ENCODE peak calls at places on chromosome 17, in ten cellular contexts. One of them, this sample, is unnamed.

GRCh38 chr17:69373069-69373468 is 41.4 kb upstream of the MAP2K6 start:
- DNase-seq in B cell: no peak
- DNase-seq in stimulated activated CD4-positive, alpha-beta T cell treated with anti-CD3 and anti-CD28 coated beads, Interleukin-4, amount 100 ng/mL, for 24 hours: no peak
- DNase-seq in pulmonary artery endothelial cell: no peak
- DNase-seq in anterior cingulate cortex: no peak
- DNase-seq in A673: no peak
- DNase-seq in NCI-H1092: no peak
- DNase-seq in PC-3: no peak
- DNase-seq in T-cell: no peak
- DNase-seq in GM12878: no peak
- DNase-seq in this sample: no peak

GRCh38 chr17:70327279-70327678 is 157.9 kb downstream of the KCNJ2 start:
- DNase-seq in B cell: no peak
- DNase-seq in stimulated activated CD4-positive, alpha-beta T cell treated with anti-CD3 and anti-CD28 coated beads, Interleukin-4, amount 100 ng/mL, for 24 hours: no peak
- DNase-seq in pulmonary artery endothelial cell: no peak
- DNase-seq in anterior cingulate cortex: no peak
- DNase-seq in A673: no peak
- DNase-seq in NCI-H1092: no peak
- DNase-seq in PC-3: no peak
- DNase-seq in T-cell: no peak
- DNase-seq in GM12878: no peak
- DNase-seq in this sample: no peak

GRCh38 chr17:46851029-46851741 is at the start of gene WNT9B:
- DNase-seq in B cell: peak; percentile 35
- DNase-seq in stimulated activated CD4-positive, alpha-beta T cell treated with anti-CD3 and anti-CD28 coated beads, Interleukin-4, amount 100 ng/mL, for 24 hours: no peak
- DNase-seq in pulmonary artery endothelial cell: no peak
- DNase-seq in anterior cingulate cortex: no peak
- DNase-seq in A673: peak; percentile 30
- DNase-seq in NCI-H1092: no peak
- DNase-seq in PC-3: no peak
- DNase-seq in T-cell: peak; percentile 7
- DNase-seq in GM12878: no peak
- DNase-seq in this sample: no peak

GRCh38 chr17:43467981-43468541 is 15.7 kb upstream of the DHX8 start:
- DNase-seq in B cell: no peak
- DNase-seq in stimulated activated CD4-positive, alpha-beta T cell treated with anti-CD3 and anti-CD28 coated beads, Interleukin-4, amount 100 ng/mL, for 24 hours: no peak
- DNase-seq in pulmonary artery endothelial cell: no peak
- DNase-seq in anterior cingulate cortex: peak; percentile 22
- DNase-seq in A673: no peak
- DNase-seq in NCI-H1092: no peak
- DNase-seq in PC-3: no peak
- DNase-seq in T-cell: no peak
- DNase-seq in GM12878: no peak
- DNase-seq in this sample: peak; percentile 91

GRCh38 chr17:67675481-67675880 is 42.3 kb upstream of the NOL11 start:
- DNase-seq in B cell: no peak
- DNase-seq in stimulated activated CD4-positive, alpha-beta T cell treated with anti-CD3 and anti-CD28 coated beads, Interleukin-4, amount 100 ng/mL, for 24 hours: no peak
- DNase-seq in pulmonary artery endothelial cell: no peak
- DNase-seq in anterior cingulate cortex: no peak
- DNase-seq in A673: no peak
- DNase-seq in NCI-H1092: no peak
- DNase-seq in PC-3: no peak
- DNase-seq in T-cell: no peak
- DNase-seq in GM12878: no peak
- DNase-seq in this sample: no peak

GRCh38 chr17:50541402-50541915 is 5.5 kb upstream of the SPATA20 start:
- DNase-seq in B cell: no peak
- DNase-seq in stimulated activated CD4-positive, alpha-beta T cell treated with anti-CD3 and anti-CD28 coated beads, Interleukin-4, amount 100 ng/mL, for 24 hours: no peak
- DNase-seq in pulmonary artery endothelial cell: no peak
- DNase-seq in anterior cingulate cortex: no peak
- DNase-seq in A673: no peak
- DNase-seq in NCI-H1092: no peak
- DNase-seq in PC-3: no peak
- DNase-seq in T-cell: no peak
- DNase-seq in GM12878: no peak
- DNase-seq in this sample: no peak

GRCh38 chr17:79420318-79421243 is 190.3 kb downstream of the RBFOX3 start:
- DNase-seq in B cell: no peak
- DNase-seq in stimulated activated CD4-positive, alpha-beta T cell treated with anti-CD3 and anti-CD28 coated beads, Interleukin-4, amount 100 ng/mL, for 24 hours: peak; percentile 38
- DNase-seq in pulmonary artery endothelial cell: no peak
- DNase-seq in anterior cingulate cortex: peak; percentile 13
- DNase-seq in A673: peak; percentile 28
- DNase-seq in NCI-H1092: no peak
- DNase-seq in PC-3: peak; percentile 33
- DNase-seq in T-cell: no peak
- DNase-seq in GM12878: no peak
- DNase-seq in this sample: no peak

GRCh38 chr17:21028192-21028591 is 14.6 kb downstream of the USP22 start:
- DNase-seq in B cell: no peak
- DNase-seq in stimulated activated CD4-positive, alpha-beta T cell treated with anti-CD3 and anti-CD28 coated beads, Interleukin-4, amount 100 ng/mL, for 24 hours: no peak
- DNase-seq in pulmonary artery endothelial cell: no peak
- DNase-seq in anterior cingulate cortex: no peak
- DNase-seq in A673: no peak
- DNase-seq in NCI-H1092: no peak
- DNase-seq in PC-3: no peak
- DNase-seq in T-cell: no peak
- DNase-seq in GM12878: no peak
- DNase-seq in this sample: no peak

GRCh38 chr17:39724731-39725130 is 5.6 kb downstream of the MIEN1 start:
- DNase-seq in B cell: no peak
- DNase-seq in stimulated activated CD4-positive, alpha-beta T cell treated with anti-CD3 and anti-CD28 coated beads, Interleukin-4, amount 100 ng/mL, for 24 hours: no peak
- DNase-seq in pulmonary artery endothelial cell: no peak
- DNase-seq in anterior cingulate cortex: no peak
- DNase-seq in A673: no peak
- DNase-seq in NCI-H1092: no peak
- DNase-seq in PC-3: no peak
- DNase-seq in T-cell: no peak
- DNase-seq in GM12878: no peak
- DNase-seq in this sample: no peak

GRCh38 chr17:81346090-81346907 is 49.0 kb upstream of the BAHCC1 start:
- DNase-seq in B cell: peak; percentile 95
- DNase-seq in stimulated activated CD4-positive, alpha-beta T cell treated with anti-CD3 and anti-CD28 coated beads, Interleukin-4, amount 100 ng/mL, for 24 hours: peak; percentile 96
- DNase-seq in pulmonary artery endothelial cell: peak; percentile 86
- DNase-seq in anterior cingulate cortex: peak; percentile 97
- DNase-seq in A673: peak; percentile 99
- DNase-seq in NCI-H1092: peak; percentile 95
- DNase-seq in PC-3: peak; percentile 97
- DNase-seq in T-cell: peak; percentile 92
- DNase-seq in GM12878: peak; percentile 45
- DNase-seq in this sample: peak; percentile 92

GRCh38 chr17:51703364-51704341 is 443.3 kb downstream of the UTP18 start:
- DNase-seq in B cell: no peak
- DNase-seq in stimulated activated CD4-positive, alpha-beta T cell treated with anti-CD3 and anti-CD28 coated beads, Interleukin-4, amount 100 ng/mL, for 24 hours: no peak
- DNase-seq in pulmonary artery endothelial cell: no peak
- DNase-seq in anterior cingulate cortex: no peak
- DNase-seq in A673: no peak
- DNase-seq in NCI-H1092: no peak
- DNase-seq in PC-3: peak; percentile 81
- DNase-seq in T-cell: no peak
- DNase-seq in GM12878: no peak
- DNase-seq in this sample: no peak

GRCh38 chr17:80225230-80225629 is 5.0 kb downstream of the SLC26A11 start:
- DNase-seq in B cell: no peak
- DNase-seq in stimulated activated CD4-positive, alpha-beta T cell treated with anti-CD3 and anti-CD28 coated beads, Interleukin-4, amount 100 ng/mL, for 24 hours: no peak
- DNase-seq in pulmonary artery endothelial cell: no peak
- DNase-seq in anterior cingulate cortex: no peak
- DNase-seq in A673: no peak
- DNase-seq in NCI-H1092: no peak
- DNase-seq in PC-3: no peak
- DNase-seq in T-cell: no peak
- DNase-seq in GM12878: no peak
- DNase-seq in this sample: no peak

GRCh38 chr17:13346996-13347762 is 254.6 kb downstream of the HS3ST3A1 start:
- DNase-seq in B cell: no peak
- DNase-seq in stimulated activated CD4-positive, alpha-beta T cell treated with anti-CD3 and anti-CD28 coated beads, Interleukin-4, amount 100 ng/mL, for 24 hours: peak; percentile 9
- DNase-seq in pulmonary artery endothelial cell: no peak
- DNase-seq in anterior cingulate cortex: no peak
- DNase-seq in A673: peak; percentile 9
- DNase-seq in NCI-H1092: no peak
- DNase-seq in PC-3: peak; percentile 91
- DNase-seq in T-cell: no peak
- DNase-seq in GM12878: no peak
- DNase-seq in this sample: no peak

GRCh38 chr17:4788807-4789700 is at the start of gene GLTPD2:
- DNase-seq in B cell: peak; percentile 26
- DNase-seq in stimulated activated CD4-positive, alpha-beta T cell treated with anti-CD3 and anti-CD28 coated beads, Interleukin-4, amount 100 ng/mL, for 24 hours: no peak
- DNase-seq in pulmonary artery endothelial cell: no peak
- DNase-seq in anterior cingulate cortex: no peak
- DNase-seq in A673: no peak
- DNase-seq in NCI-H1092: no peak
- DNase-seq in PC-3: no peak
- DNase-seq in T-cell: no peak
- DNase-seq in GM12878: no peak
- DNase-seq in this sample: no peak

GRCh38 chr17:81365601-81366585 is 29.4 kb upstream of the BAHCC1 start:
- DNase-seq in B cell: no peak
- DNase-seq in stimulated activated CD4-positive, alpha-beta T cell treated with anti-CD3 and anti-CD28 coated beads, Interleukin-4, amount 100 ng/mL, for 24 hours: no peak
- DNase-seq in pulmonary artery endothelial cell: no peak
- DNase-seq in anterior cingulate cortex: no peak
- DNase-seq in A673: no peak
- DNase-seq in NCI-H1092: no peak
- DNase-seq in PC-3: peak; percentile 97
- DNase-seq in T-cell: no peak
- DNase-seq in GM12878: peak; percentile 28
- DNase-seq in this sample: no peak

GRCh38 chr17:50129946-50130777 is at the start of gene SAMD14:
- DNase-seq in B cell: peak; percentile 72
- DNase-seq in stimulated activated CD4-positive, alpha-beta T cell treated with anti-CD3 and anti-CD28 coated beads, Interleukin-4, amount 100 ng/mL, for 24 hours: no peak
- DNase-seq in pulmonary artery endothelial cell: no peak
- DNase-seq in anterior cingulate cortex: no peak
- DNase-seq in A673: peak; percentile 59
- DNase-seq in NCI-H1092: no peak
- DNase-seq in PC-3: no peak
- DNase-seq in T-cell: no peak
- DNase-seq in GM12878: no peak
- DNase-seq in this sample: no peak

GRCh38 chr17:3937359-3937758 is 21.1 kb upstream of the P2RX1 start:
- DNase-seq in B cell: no peak
- DNase-seq in stimulated activated CD4-positive, alpha-beta T cell treated with anti-CD3 and anti-CD28 coated beads, Interleukin-4, amount 100 ng/mL, for 24 hours: no peak
- DNase-seq in pulmonary artery endothelial cell: no peak
- DNase-seq in anterior cingulate cortex: no peak
- DNase-seq in A673: no peak
- DNase-seq in NCI-H1092: no peak
- DNase-seq in PC-3: no peak
- DNase-seq in T-cell: no peak
- DNase-seq in GM12878: no peak
- DNase-seq in this sample: no peak

GRCh38 chr17:27430383-27430840 is 25.8 kb upstream of the KSR1 start:
- DNase-seq in B cell: no peak
- DNase-seq in stimulated activated CD4-positive, alpha-beta T cell treated with anti-CD3 and anti-CD28 coated beads, Interleukin-4, amount 100 ng/mL, for 24 hours: no peak
- DNase-seq in pulmonary artery endothelial cell: no peak
- DNase-seq in anterior cingulate cortex: no peak
- DNase-seq in A673: no peak
- DNase-seq in NCI-H1092: no peak
- DNase-seq in PC-3: no peak
- DNase-seq in T-cell: no peak
- DNase-seq in GM12878: no peak
- DNase-seq in this sample: no peak

GRCh38 chr17:79490530-79490929 is 120.3 kb downstream of the RBFOX3 start:
- DNase-seq in B cell: no peak
- DNase-seq in stimulated activated CD4-positive, alpha-beta T cell treated with anti-CD3 and anti-CD28 coated beads, Interleukin-4, amount 100 ng/mL, for 24 hours: no peak
- DNase-seq in pulmonary artery endothelial cell: no peak
- DNase-seq in anterior cingulate cortex: no peak
- DNase-seq in A673: no peak
- DNase-seq in NCI-H1092: no peak
- DNase-seq in PC-3: no peak
- DNase-seq in T-cell: no peak
- DNase-seq in GM12878: no peak
- DNase-seq in this sample: no peak

GRCh38 chr17:49976163-49976827 is 7.3 kb downstream of the DLX4 start:
- DNase-seq in B cell: no peak
- DNase-seq in stimulated activated CD4-positive, alpha-beta T cell treated with anti-CD3 and anti-CD28 coated beads, Interleukin-4, amount 100 ng/mL, for 24 hours: no peak
- DNase-seq in pulmonary artery endothelial cell: no peak
- DNase-seq in anterior cingulate cortex: no peak
- DNase-seq in A673: no peak
- DNase-seq in NCI-H1092: no peak
- DNase-seq in PC-3: no peak
- DNase-seq in T-cell: no peak
- DNase-seq in GM12878: no peak
- DNase-seq in this sample: no peak

GRCh38 chr17:82372063-82372590 is 562 bp downstream of the UTS2R start:
- DNase-seq in B cell: no peak
- DNase-seq in stimulated activated CD4-positive, alpha-beta T cell treated with anti-CD3 and anti-CD28 coated beads, Interleukin-4, amount 100 ng/mL, for 24 hours: no peak
- DNase-seq in pulmonary artery endothelial cell: no peak
- DNase-seq in anterior cingulate cortex: no peak
- DNase-seq in A673: no peak
- DNase-seq in NCI-H1092: no peak
- DNase-seq in PC-3: no peak
- DNase-seq in T-cell: no peak
- DNase-seq in GM12878: no peak
- DNase-seq in this sample: no peak

GRCh38 chr17:76554131-76554530 is 14.3 kb downstream of the PRCD start:
- DNase-seq in B cell: no peak
- DNase-seq in stimulated activated CD4-positive, alpha-beta T cell treated with anti-CD3 and anti-CD28 coated beads, Interleukin-4, amount 100 ng/mL, for 24 hours: no peak
- DNase-seq in pulmonary artery endothelial cell: no peak
- DNase-seq in anterior cingulate cortex: peak; percentile 60
- DNase-seq in A673: no peak
- DNase-seq in NCI-H1092: peak; percentile 51
- DNase-seq in PC-3: no peak
- DNase-seq in T-cell: no peak
- DNase-seq in GM12878: no peak
- DNase-seq in this sample: peak; percentile 18

GRCh38 chr17:43814026-43814425 is 18.9 kb downstream of the MPP3 start:
- DNase-seq in B cell: no peak
- DNase-seq in stimulated activated CD4-positive, alpha-beta T cell treated with anti-CD3 and anti-CD28 coated beads, Interleukin-4, amount 100 ng/mL, for 24 hours: no peak
- DNase-seq in pulmonary artery endothelial cell: no peak
- DNase-seq in anterior cingulate cortex: no peak
- DNase-seq in A673: no peak
- DNase-seq in NCI-H1092: no peak
- DNase-seq in PC-3: no peak
- DNase-seq in T-cell: no peak
- DNase-seq in GM12878: no peak
- DNase-seq in this sample: no peak

GRCh38 chr17:76578376-76578775 is 7.3 kb downstream of the ST6GALNAC2 start:
- DNase-seq in B cell: no peak
- DNase-seq in stimulated activated CD4-positive, alpha-beta T cell treated with anti-CD3 and anti-CD28 coated beads, Interleukin-4, amount 100 ng/mL, for 24 hours: no peak
- DNase-seq in pulmonary artery endothelial cell: no peak
- DNase-seq in anterior cingulate cortex: no peak
- DNase-seq in A673: no peak
- DNase-seq in NCI-H1092: no peak
- DNase-seq in PC-3: peak; percentile 84
- DNase-seq in T-cell: no peak
- DNase-seq in GM12878: no peak
- DNase-seq in this sample: no peak

GRCh38 chr17:42027961-42028790 is 8.3 kb downstream of the NKIRAS2 start:
- DNase-seq in B cell: no peak
- DNase-seq in stimulated activated CD4-positive, alpha-beta T cell treated with anti-CD3 and anti-CD28 coated beads, Interleukin-4, amount 100 ng/mL, for 24 hours: no peak
- DNase-seq in pulmonary artery endothelial cell: no peak
- DNase-seq in anterior cingulate cortex: no peak
- DNase-seq in A673: no peak
- DNase-seq in NCI-H1092: no peak
- DNase-seq in PC-3: peak; percentile 18
- DNase-seq in T-cell: no peak
- DNase-seq in GM12878: no peak
- DNase-seq in this sample: no peak

GRCh38 chr17:77425791-77426641 is 285.2 kb downstream of the SEC14L1 start:
- DNase-seq in B cell: no peak
- DNase-seq in stimulated activated CD4-positive, alpha-beta T cell treated with anti-CD3 and anti-CD28 coated beads, Interleukin-4, amount 100 ng/mL, for 24 hours: no peak
- DNase-seq in pulmonary artery endothelial cell: no peak
- DNase-seq in anterior cingulate cortex: no peak
- DNase-seq in A673: peak; percentile 70
- DNase-seq in NCI-H1092: no peak
- DNase-seq in PC-3: peak; percentile 72
- DNase-seq in T-cell: no peak
- DNase-seq in GM12878: no peak
- DNase-seq in this sample: peak; percentile 42

GRCh38 chr17:7034955-7035590 is 742 bp upstream of the SLC16A13 start:
- DNase-seq in B cell: no peak
- DNase-seq in stimulated activated CD4-positive, alpha-beta T cell treated with anti-CD3 and anti-CD28 coated beads, Interleukin-4, amount 100 ng/mL, for 24 hours: peak; percentile 60
- DNase-seq in pulmonary artery endothelial cell: no peak
- DNase-seq in anterior cingulate cortex: no peak
- DNase-seq in A673: no peak
- DNase-seq in NCI-H1092: no peak
- DNase-seq in PC-3: no peak
- DNase-seq in T-cell: no peak
- DNase-seq in GM12878: no peak
- DNase-seq in this sample: no peak

GRCh38 chr17:19578545-19578944 is 44.9 kb downstream of the SLC47A1 start:
- DNase-seq in B cell: no peak
- DNase-seq in stimulated activated CD4-positive, alpha-beta T cell treated with anti-CD3 and anti-CD28 coated beads, Interleukin-4, amount 100 ng/mL, for 24 hours: no peak
- DNase-seq in pulmonary artery endothelial cell: no peak
- DNase-seq in anterior cingulate cortex: no peak
- DNase-seq in A673: peak; percentile 54
- DNase-seq in NCI-H1092: no peak
- DNase-seq in PC-3: no peak
- DNase-seq in T-cell: no peak
- DNase-seq in GM12878: no peak
- DNase-seq in this sample: no peak